ENCODE peak calls at places on chromosomes 13 and 19, in nine cellular contexts. H, W, R, I, E, D, B, T and F are unnamed samples.

GRCh38 chr13:33191425-33192221 is 93.9 kb downstream of the STARD13 start:
- DNase-seq in H (peak), W (no peak), R (no peak), I (no peak), E (peak), D (no peak), B (peak), T (peak), F (no peak)

GRCh38 chr19:54674021-54674617 is 11.3 kb downstream of the LILRB4 start:
- DNase-seq in H (no peak), W (peak), R (peak), I (no peak), E (no peak), D (peak), B (no peak), T (peak), F (peak)

GRCh38 chr19:15563325-15563794 is 51.7 kb upstream of the CYP4F8 start:
- DNase-seq in H (no peak), W (peak), R (no peak), I (no peak), E (no peak), D (no peak), B (no peak), T (peak), F (no peak)

GRCh38 chr19:35841961-35842595 is 10.2 kb downstream of the NPHS1 start:
- DNase-seq in H (no peak), W (no peak), R (no peak), I (no peak), E (no peak), D (no peak), B (no peak), T (no peak), F (no peak)

GRCh38 chr13:112700291-112701060 is 10.6 kb downstream of the ATP11A start:
- DNase-seq in H (no peak), W (no peak), R (no peak), I (no peak), E (no peak), D (no peak), B (no peak), T (no peak), F (no peak)

GRCh38 chr13:88979465-88980180 is 1308.5 kb downstream of the SLITRK5 start:
- DNase-seq in H (peak), W (peak), R (no peak), I (no peak), E (no peak), D (no peak), B (peak), T (peak), F (no peak)

GRCh38 chr19:45677351-45678230 is 9.6 kb downstream of the GIPR start:
- DNase-seq in H (peak), W (peak), R (peak), I (peak), E (peak), D (peak), B (peak), T (peak), F (peak)

GRCh38 chr13:109869312-109870237 is 83.2 kb upstream of the IRS2 start:
- DNase-seq in H (peak), W (no peak), R (no peak), I (no peak), E (peak), D (no peak), B (peak), T (peak), F (peak)

GRCh38 chr13:34654682-34655081 is 287.4 kb upstream of the NBEA start:
- DNase-seq in H (peak), W (no peak), R (no peak), I (no peak), E (no peak), D (peak), B (peak), T (no peak), F (no peak)

GRCh38 chr13:106415427-106415826 is 120.0 kb downstream of the EFNB2 start:
- DNase-seq in H (no peak), W (no peak), R (no peak), I (no peak), E (peak), D (no peak), B (no peak), T (no peak), F (no peak)

GRCh38 chr13:75250526-75251183 is 231.3 kb downstream of the TBC1D4 start:
- DNase-seq in H (peak), W (no peak), R (no peak), I (no peak), E (peak), D (no peak), B (peak), T (no peak), F (peak)

GRCh38 chr13:38618336-38618735 is 68.5 kb upstream of the FREM2 start:
- DNase-seq in H (no peak), W (no peak), R (no peak), I (no peak), E (no peak), D (no peak), B (no peak), T (no peak), F (no peak)

GRCh38 chr19:48962029-48962848 is 2.9 kb upstream of the FTL start:
- DNase-seq in H (no peak), W (peak), R (no peak), I (no peak), E (no peak), D (no peak), B (no peak), T (no peak), F (no peak)

GRCh38 chr19:38898788-38899446 is 501 bp downstream of the SIRT2 start:
- DNase-seq in H (peak), W (peak), R (no peak), I (no peak), E (peak), D (peak), B (peak), T (no peak), F (no peak)

GRCh38 chr19:57342582-57342981 is 8.5 kb upstream of the ZNF304 start:
- DNase-seq in H (no peak), W (no peak), R (no peak), I (no peak), E (no peak), D (no peak), B (no peak), T (no peak), F (no peak)

GRCh38 chr13:99339736-99340392 is 32.7 kb upstream of the GPR183 start:
- DNase-seq in H (peak), W (no peak), R (no peak), I (no peak), E (peak), D (no peak), B (peak), T (no peak), F (no peak)

GRCh38 chr19:42285988-42286348 is 16.0 kb upstream of the PRR19 start:
- DNase-seq in H (no peak), W (no peak), R (no peak), I (no peak), E (no peak), D (no peak), B (no peak), T (no peak), F (no peak)

GRCh38 chr19:16394681-16395375 is 70.2 kb downstream of the KLF2 start:
- DNase-seq in H (peak), W (no peak), R (no peak), I (no peak), E (peak), D (no peak), B (peak), T (no peak), F (no peak)

GRCh38 chr13:94162289-94162688 is 317.2 kb downstream of the DCT start:
- DNase-seq in H (no peak), W (no peak), R (no peak), I (no peak), E (no peak), D (no peak), B (no peak), T (no peak), F (no peak)

GRCh38 chr13:33285420-33286124 is at the start of gene STARD13:
- DNase-seq in H (peak), W (peak), R (peak), I (peak), E (peak), D (peak), B (peak), T (peak), F (peak)

GRCh38 chr19:8342316-8342683 is 762 bp downstream of the KANK3 start:
- DNase-seq in H (no peak), W (no peak), R (no peak), I (no peak), E (no peak), D (no peak), B (no peak), T (no peak), F (no peak)

GRCh38 chr13:42307461-42307860 is 35.5 kb downstream of the AKAP11 start:
- DNase-seq in H (no peak), W (no peak), R (no peak), I (no peak), E (no peak), D (no peak), B (no peak), T (no peak), F (no peak)

GRCh38 chr13:113923376-113924063 is 50.4 kb downstream of the C13orf46 start:
- DNase-seq in H (no peak), W (no peak), R (no peak), I (no peak), E (no peak), D (no peak), B (no peak), T (no peak), F (no peak)

GRCh38 chr19:54152878-54153524 is 6.5 kb downstream of the LENG1 start:
- DNase-seq in H (no peak), W (no peak), R (no peak), I (no peak), E (no peak), D (no peak), B (no peak), T (no peak), F (no peak)

GRCh38 chr19:10339380-10339960 is at the start of gene ICAM3:
- DNase-seq in H (no peak), W (no peak), R (no peak), I (no peak), E (no peak), D (no peak), B (no peak), T (no peak), F (no peak)

GRCh38 chr19:38266981-38267597 is 2.7 kb downstream of the SPINT2 start:
- DNase-seq in H (peak), W (peak), R (peak), I (no peak), E (peak), D (no peak), B (peak), T (no peak), F (peak)

GRCh38 chr13:70034280-70034679 is 73.3 kb upstream of the ATXN8OS start:
- DNase-seq in H (no peak), W (no peak), R (no peak), I (no peak), E (no peak), D (no peak), B (no peak), T (no peak), F (no peak)

GRCh38 chr19:19911150-19911549 is 10.4 kb downstream of the ZNF93 start:
- DNase-seq in H (peak), W (no peak), R (no peak), I (no peak), E (peak), D (no peak), B (peak), T (no peak), F (no peak)

GRCh38 chr13:112449545-112449930 is 73.4 kb downstream of the SPACA7 start:
- DNase-seq in H (no peak), W (no peak), R (no peak), I (no peak), E (no peak), D (no peak), B (no peak), T (peak), F (no peak)

GRCh38 chr19:50777830-50778303 is 7.6 kb downstream of the GPR32 start:
- DNase-seq in H (no peak), W (no peak), R (no peak), I (no peak), E (peak), D (peak), B (no peak), T (peak), F (no peak)

GRCh38 chr13:41546372-41547252 is 89.3 kb downstream of the RGCC start:
- DNase-seq in H (peak), W (peak), R (no peak), I (peak), E (peak), D (no peak), B (peak), T (no peak), F (no peak)

GRCh38 chr13:45393941-45394570 is 24.1 kb downstream of the SLC25A30 start:
- DNase-seq in H (peak), W (peak), R (peak), I (no peak), E (peak), D (peak), B (peak), T (peak), F (peak)

GRCh38 chr19:15722956-15723355 is 4.9 kb upstream of the OR10H2 start:
- DNase-seq in H (no peak), W (no peak), R (no peak), I (no peak), E (no peak), D (no peak), B (no peak), T (no peak), F (no peak)

GRCh38 chr19:18220632-18221275 is 5.5 kb downstream of the PDE4C start:
- DNase-seq in H (no peak), W (no peak), R (no peak), I (no peak), E (no peak), D (peak), B (no peak), T (no peak), F (no peak)

GRCh38 chr19:1364070-1364719 is 19.5 kb upstream of the NDUFS7 start:
- DNase-seq in H (no peak), W (no peak), R (no peak), I (no peak), E (peak), D (no peak), B (no peak), T (no peak), F (no peak)

GRCh38 chr19:1365306-1365963 is 18.3 kb upstream of the NDUFS7 start:
- DNase-seq in H (peak), W (no peak), R (no peak), I (no peak), E (no peak), D (no peak), B (no peak), T (no peak), F (no peak)

GRCh38 chr19:1362385-1363257 is 21.1 kb upstream of the NDUFS7 start:
- DNase-seq in H (no peak), W (no peak), R (no peak), I (no peak), E (no peak), D (no peak), B (no peak), T (no peak), F (no peak)

GRCh38 chr19:1361601-1362384 is 21.9 kb upstream of the NDUFS7 start:
- DNase-seq in H (peak), W (peak), R (no peak), I (no peak), E (peak), D (peak), B (peak), T (no peak), F (peak)

GRCh38 chr19:1363599-1363998 is 20.1 kb upstream of the NDUFS7 start:
- DNase-seq in H (no peak), W (no peak), R (no peak), I (no peak), E (no peak), D (no peak), B (no peak), T (no peak), F (no peak)
- H3K9ac ChIP-seq in H (no peak), W (no peak), R (no peak), I (no peak), E (no peak), D (no peak), B (no peak), T (no peak), F (no peak)

DNA sequence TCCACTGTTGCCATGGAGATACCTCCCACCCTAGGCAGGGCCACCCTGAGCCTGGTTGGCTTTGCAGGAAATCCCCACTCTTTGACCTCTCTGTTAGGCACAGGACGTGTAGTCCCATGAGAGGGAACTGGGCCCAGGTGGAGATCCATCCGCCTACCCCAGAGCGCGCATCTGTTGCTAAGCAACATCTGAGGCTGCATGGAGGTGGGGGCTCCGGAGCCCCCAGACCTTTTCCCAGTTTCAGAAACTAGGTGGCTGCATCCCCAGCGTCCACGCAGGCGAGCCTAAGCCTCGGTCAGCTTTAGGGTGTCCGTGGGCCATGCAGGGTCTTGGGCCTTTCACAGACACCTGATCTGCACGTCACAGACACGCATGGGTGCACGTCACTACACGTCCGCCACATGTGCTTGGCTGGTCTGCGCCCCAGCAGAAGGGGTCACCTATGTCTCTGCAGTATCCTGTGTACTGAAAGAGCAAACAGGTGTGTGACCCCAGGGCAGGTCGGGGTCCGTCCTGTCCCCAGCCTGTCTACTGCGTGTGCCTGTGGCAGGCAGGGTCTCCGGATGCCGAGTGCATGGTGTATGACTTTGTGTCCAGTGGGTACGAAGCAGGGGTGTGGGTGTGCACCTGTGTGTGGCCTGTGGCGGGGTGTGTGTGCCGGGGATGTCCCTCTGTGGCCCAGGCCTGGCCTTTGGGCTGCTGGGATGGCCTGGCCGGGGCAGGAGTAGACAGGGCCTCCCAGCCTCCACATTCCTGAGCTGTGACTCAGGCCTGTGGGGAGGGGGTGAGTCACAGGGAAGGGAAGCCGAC is 4.1 kb upstream of the CIRBP start:
- DNase-seq in H (peak), W (peak), R (no peak), I (no peak), E (peak), D (peak), B (peak), T (no peak), F (peak)
- TF ChIP-seq CTCF in H (no peak), W (no peak), R (no peak), I (no peak), E (no peak), D (no peak), B (no peak), T (no peak), F (no peak)

GRCh38 chr19:11642902-11643301 is 45.6 kb downstream of the ZNF627 start:
- DNase-seq in H (no peak), W (no peak), R (no peak), I (no peak), E (no peak), D (no peak), B (no peak), T (no peak), F (no peak)

GRCh38 chr19:11639602-11640471 is 42.6 kb downstream of the ZNF627 start:
- DNase-seq in H (peak), W (peak), R (peak), I (peak), E (peak), D (peak), B (peak), T (peak), F (peak)

GRCh38 chr19:11641241-11641640 is 44.0 kb downstream of the ZNF627 start:
- DNase-seq in H (no peak), W (no peak), R (no peak), I (no peak), E (no peak), D (no peak), B (no peak), T (no peak), F (no peak)

GRCh38 chr19:11633223-11633622 is 35.9 kb downstream of the ZNF627 start:
- DNase-seq in H (no peak), W (no peak), R (no peak), I (no peak), E (no peak), D (no peak), B (no peak), T (no peak), F (no peak)

DNA sequence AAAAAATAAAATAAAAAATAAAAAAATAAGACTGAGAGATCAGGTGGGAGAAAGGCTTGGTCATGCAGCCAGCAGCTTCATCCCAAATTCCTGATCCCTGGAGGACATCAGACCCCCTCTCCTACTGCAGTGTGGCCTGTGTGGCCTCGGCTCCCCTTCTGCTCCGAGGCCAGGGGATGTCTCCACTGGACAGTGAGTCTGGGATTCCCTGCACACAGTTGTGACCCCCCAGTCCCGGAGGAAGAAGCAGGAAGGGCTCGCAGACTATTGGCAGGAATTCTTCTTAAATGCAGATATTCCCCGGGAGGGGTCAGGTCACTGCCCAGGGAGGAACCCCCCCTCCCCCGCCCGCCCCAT is 41.9 kb downstream of the ZNF627 start:
- DNase-seq in H (no peak), W (no peak), R (no peak), I (no peak), E (no peak), D (no peak), B (no peak), T (no peak), F (no peak)
- H2AFZ ChIP-seq in H (peak), W (peak), R (no peak), I (peak), E (peak), D (peak), B (no peak), T (peak), F (peak)

GRCh38 chr19:3178377-3178972 is at the start of gene S1PR4:
- DNase-seq in H (no peak), W (no peak), R (no peak), I (no peak), E (no peak), D (no peak), B (no peak), T (no peak), F (peak)
- H3K9ac ChIP-seq in H (no peak), W (peak), R (no peak), I (peak), E (no peak), D (no peak), B (no peak), T (no peak), F (no peak)

GRCh38 chr13:81409284-81409683 is 1068.4 kb upstream of the SPRY2 start:
- DNase-seq in H (no peak), W (peak), R (no peak), I (no peak), E (no peak), D (no peak), B (no peak), T (no peak), F (no peak)
- TF ChIP-seq CTCF in H (no peak), W (no peak), R (no peak), I (no peak), E (no peak), D (no peak), B (no peak), T (no peak), F (no peak)